ENCODE peak calls at places on chromosome 15, in six cellular contexts. B is sigmoid colon, P is transverse colon, Y is endothelial cell of umbilical vein, C is K562, V is prostate gland. K is an unnamed sample.

GRCh38 chr15:70863450-70864218 is 9.7 kb upstream of the LARP6 start:
- DNase-seq in V (no peak), C (no peak), Y (peak; percentile 18), B (no peak), P (no peak), K (no peak)

GRCh38 chr15:47466357-47466756 is 250.9 kb upstream of the SEMA6D start:
- DNase-seq in C (no peak), V (no peak), Y (peak; percentile 84), B (no peak), P (no peak), K (no peak)

GRCh38 chr15:68704496-68705021 is 116.1 kb downstream of the ANP32A start:
- DNase-seq in P (peak; percentile 14), Y (peak; percentile 79), C (peak; percentile 17), B (no peak), V (peak; percentile 61), K (no peak)

GRCh38 chr15:50765202-50765967 is at the start of gene SPPL2A:
- DNase-seq in P (peak; percentile 86), V (peak; percentile 76), C (peak; percentile 97), B (peak; percentile 91), Y (peak; percentile 77), K (peak; percentile 74)

GRCh38 chr15:79408041-79408440 is 24.1 kb upstream of the MINAR1 start:
- DNase-seq in Y (no peak), C (no peak), V (no peak), B (no peak), P (no peak), K (no peak)

GRCh38 chr15:67544475-67544874 is 2.0 kb downstream of the MAP2K5 start:
- DNase-seq in V (no peak), C (no peak), P (no peak), B (no peak), Y (no peak), K (no peak)

GRCh38 chr15:77619883-77620282 is 12.8 kb downstream of the LINGO1 start:
- DNase-seq in P (no peak), B (no peak), V (no peak), C (no peak), Y (no peak), K (no peak)

GRCh38 chr15:79643393-79643792 is 211.3 kb downstream of the MINAR1 start:
- DNase-seq in V (no peak), Y (no peak), B (no peak), P (no peak), C (no peak), K (no peak)

GRCh38 chr15:56733131-56734012 is at the start of gene ZNF280D:
- DNase-seq in Y (peak; percentile 91), V (peak; percentile 83), P (peak; percentile 91), B (peak; percentile 95), C (peak; percentile 87), K (peak; percentile 84)

GRCh38 chr15:98776607-98777281 is 128.4 kb downstream of the IGF1R start:
- DNase-seq in P (no peak), C (peak; percentile 26), V (no peak), B (no peak), Y (no peak), K (peak; percentile 71)

GRCh38 chr15:35427091-35427490 is 118.9 kb downstream of the DPH6 start:
- DNase-seq in B (no peak), Y (peak; percentile 90), V (no peak), P (no peak), C (no peak), K (no peak)

GRCh38 chr15:80940851-80941250 is 48.8 kb downstream of the MESD start:
- DNase-seq in V (no peak), C (no peak), B (no peak), Y (no peak), P (no peak), K (no peak)

DNA sequence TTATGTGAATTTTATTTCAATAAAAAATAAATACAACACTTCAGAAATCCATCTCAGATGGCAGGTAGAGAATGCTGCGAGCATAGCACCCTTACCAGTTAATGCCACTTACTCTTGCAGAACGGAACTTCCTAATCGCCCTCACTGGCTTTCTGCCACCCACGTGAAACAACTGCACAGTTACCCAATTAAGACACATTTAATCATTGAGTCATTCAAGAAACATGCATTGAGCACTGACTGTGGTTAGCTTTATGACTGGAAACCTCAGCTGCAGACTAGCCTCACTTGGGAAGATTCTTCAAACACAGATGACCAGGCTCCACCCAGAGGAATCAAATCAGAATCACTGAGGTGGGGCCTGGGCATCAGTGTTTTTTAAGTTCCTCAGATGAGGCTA is 5.6 kb upstream of the MFGE8 start:
- DNase-seq in C (no peak), V (no peak), P (peak; percentile 45), Y (peak; percentile 12), B (no peak), K (peak; percentile 80)
- TF ChIP-seq CTCF in C (no peak), V (no peak), P (no peak), Y (no peak), B (no peak), K (no peak)

DNA sequence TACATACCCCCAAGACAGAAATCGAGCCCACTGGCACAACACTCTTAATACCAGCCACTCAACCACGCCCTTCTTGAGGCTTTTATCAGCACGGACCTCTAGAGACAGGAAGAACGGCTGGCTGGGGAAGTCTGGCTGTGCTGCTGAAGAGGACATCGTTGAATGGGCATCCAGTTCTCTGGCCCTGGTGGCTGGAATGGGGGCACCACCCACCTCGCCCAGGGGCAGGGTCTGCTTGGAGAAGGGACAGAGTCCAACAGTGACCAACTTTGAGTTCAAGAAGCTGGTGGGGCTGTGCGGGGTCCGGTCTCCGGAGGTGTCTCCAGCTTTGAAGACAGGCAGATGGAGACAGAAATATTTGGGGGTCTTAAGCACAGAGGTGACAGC is 77.5 kb downstream of the ATP10A start:
- DNase-seq in Y (no peak), C (no peak), V (no peak), B (peak; percentile 57), P (no peak), K (no peak)
- H3K27ac ChIP-seq in Y (no peak overlapping the region), C (no peak overlapping the region), V (no peak overlapping the region), B (peak overlapping the region; percentile 73), P (no peak overlapping the region), K (no peak overlapping the region)

DNA sequence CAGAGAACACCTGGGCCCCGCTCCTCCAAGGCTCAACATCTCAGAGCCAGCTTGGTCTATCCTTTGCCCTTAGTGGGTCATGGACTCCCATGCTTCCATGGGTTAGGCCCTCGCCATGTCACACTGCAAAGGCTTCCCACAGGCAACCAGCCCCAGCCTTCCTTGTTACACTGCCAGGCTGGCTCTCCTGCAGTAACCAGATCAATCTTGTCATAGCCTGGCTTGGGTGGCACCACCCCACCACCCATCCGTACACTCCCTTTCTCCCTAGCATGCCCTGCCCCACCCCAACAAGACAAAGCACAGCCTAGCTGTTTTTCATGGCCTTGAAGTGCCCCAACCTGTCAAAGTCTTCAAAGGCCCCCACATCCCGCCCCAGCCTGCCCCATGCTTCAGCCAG is 30.5 kb downstream of the CA12 start:
- DNase-seq in C (no peak), P (peak; percentile 76), Y (no peak), B (no peak), V (no peak), K (no peak)
- TF ChIP-seq POLR2AphosphoS5 in C (no peak), P (peak; percentile 32), Y (no peak), B (no peak), V (no peak), K (no peak)

DNA sequence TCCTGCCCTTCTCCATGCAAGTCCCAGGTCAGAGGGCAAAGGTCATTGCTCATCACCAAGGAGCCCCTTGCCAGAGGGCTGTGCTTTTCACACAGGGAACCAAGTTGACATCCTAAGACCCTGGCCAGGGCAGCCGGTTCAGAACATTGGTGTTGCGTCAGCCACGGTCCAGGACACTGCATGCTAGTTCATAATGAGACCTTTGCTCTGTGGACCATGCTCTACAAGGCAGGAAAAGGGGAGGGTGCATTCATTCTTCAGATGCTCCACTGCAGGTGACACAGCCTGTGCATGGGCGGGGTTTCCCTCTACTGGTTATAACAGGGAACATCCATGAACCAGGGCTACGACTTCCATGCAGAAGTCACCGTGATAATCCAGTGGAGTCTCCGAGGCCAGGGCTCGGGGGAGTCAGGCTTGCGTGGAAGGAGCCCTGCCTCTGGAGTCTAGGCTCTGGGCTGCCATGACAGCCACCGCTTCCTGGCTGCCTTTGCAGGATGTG is 81.6 kb downstream of the OCA2 start:
- DNase-seq in P (no peak), Y (no peak), C (no peak), B (no peak), V (no peak), K (no peak)
- TF ChIP-seq CTCF in P (no peak), Y (no peak), C (peak; percentile 23), B (no peak), V (no peak), K (no peak)

GRCh38 chr15:101452572-101452971 is 36.9 kb downstream of the PCSK6 start:
- DNase-seq in C (no peak), P (no peak), V (no peak), B (no peak), Y (no peak), K (no peak)
- H3K27ac ChIP-seq in C (peak overlapping the region; percentile 77), P (no peak overlapping the region), V (no peak overlapping the region), B (no peak overlapping the region), Y (no peak overlapping the region), K (no peak overlapping the region)

DNA sequence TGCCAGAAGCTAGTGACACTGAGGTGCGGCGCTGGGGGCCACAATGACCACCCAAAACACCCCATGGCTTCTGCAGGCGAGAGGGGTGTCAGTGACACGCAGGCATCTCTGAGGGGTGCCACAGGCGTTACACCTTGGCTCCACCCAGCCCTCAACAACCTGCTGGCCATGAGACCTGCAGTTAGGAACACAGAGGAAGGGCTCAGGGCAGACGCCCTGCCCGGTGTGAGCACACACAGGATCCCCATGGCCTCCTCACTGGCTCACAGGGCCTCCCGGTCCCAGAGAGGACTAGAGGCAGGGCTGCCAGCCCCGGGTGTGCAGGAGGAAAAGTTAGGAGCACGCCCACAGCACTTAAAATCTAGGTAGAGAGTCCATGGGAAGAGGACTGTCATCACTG is 35.1 kb downstream of the CYFIP1 start:
- DNase-seq in B (peak; percentile 60), P (no peak), Y (no peak), C (no peak), V (no peak), K (no peak)
- TF ChIP-seq POLR2AphosphoS5 in B (no peak), P (no peak), Y (no peak), C (no peak), V (no peak), K (no peak)

GRCh38 chr15:43251863-43252241 is 14.9 kb downstream of the TGM5 start:
- DNase-seq in Y (no peak), B (no peak), V (no peak), P (no peak), C (no peak), K (no peak)
- TF ChIP-seq CTCF in Y (no peak), B (no peak), V (no peak), P (no peak), C (no peak), K (no peak)

K was measured in breast epithelium.